ENCODE peak calls at places on chromosome 7, in four cellular contexts. C is AG04449, K is GM23338, Y is astrocyte. G is an unnamed sample.

GRCh38 chr7:134612197-134612596 is 34.5 kb upstream of the BPGM start:
- DNase-seq in C (no peak), K (no peak), Y (no peak), G (no peak)

GRCh38 chr7:99422625-99423024 is 13.9 kb downstream of the BUD31 start:
- DNase-seq in C (no peak), K (no peak), Y (no peak), G (no peak)

GRCh38 chr7:145036592-145037386 is 200.9 kb upstream of the TPK1 start:
- DNase-seq in C (no peak), K (peak; percentile 79), Y (no peak), G (peak; percentile 0)

GRCh38 chr7:91692800-91693199 is 187.7 kb downstream of the MTERF1 start:
- DNase-seq in C (no peak), K (no peak), Y (peak; percentile 63), G (no peak)

GRCh38 chr7:140723002-140723401 is 26.5 kb downstream of the NDUFB2 start:
- DNase-seq in C (no peak), K (no peak), Y (no peak), G (no peak)

GRCh38 chr7:17709599-17709998 is 230.7 kb downstream of the SNX13 start:
- DNase-seq in C (no peak), K (no peak), Y (no peak), G (no peak)

GRCh38 chr7:151665363-151665762 is 145.7 kb upstream of the RHEB start:
- DNase-seq in C (peak; percentile 83), K (no peak), Y (peak; percentile 89), G (peak; percentile 89)

GRCh38 chr7:1988533-1988930 is 244.2 kb downstream of the MAD1L1 start:
- DNase-seq in C (no peak), K (no peak), Y (no peak), G (no peak)

GRCh38 chr7:66152538-66153191 is 38.0 kb downstream of the CRCP start:
- DNase-seq in C (no peak), K (peak; percentile 57), Y (no peak), G (no peak)

DNA sequence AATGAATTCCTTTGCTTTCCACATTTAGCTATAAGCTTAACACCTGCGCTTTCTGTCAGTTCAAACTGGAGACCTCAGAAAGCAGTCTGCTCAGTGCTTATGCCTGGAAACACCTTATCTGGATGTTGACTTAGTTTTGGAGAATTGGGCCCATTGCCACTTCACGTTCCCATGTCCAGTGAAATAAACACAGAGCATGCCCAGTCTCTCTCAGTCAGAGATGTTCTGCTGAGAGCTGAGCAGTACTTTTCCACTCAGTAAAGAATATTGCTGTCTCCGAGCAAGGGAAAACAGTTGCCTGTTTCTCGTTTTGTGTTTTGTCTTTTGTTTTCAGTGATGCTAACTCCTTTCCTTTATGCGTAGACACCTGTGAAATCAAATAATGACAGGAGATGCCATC is 83.2 kb upstream of the PRR15 start:
- DNase-seq in C (no peak), K (no peak), Y (no peak), G (no peak)
- H3K4me3 ChIP-seq in C (no peak overlapping the region), K (no peak overlapping the region), Y (no peak overlapping the region), G (no peak overlapping the region)

DNA sequence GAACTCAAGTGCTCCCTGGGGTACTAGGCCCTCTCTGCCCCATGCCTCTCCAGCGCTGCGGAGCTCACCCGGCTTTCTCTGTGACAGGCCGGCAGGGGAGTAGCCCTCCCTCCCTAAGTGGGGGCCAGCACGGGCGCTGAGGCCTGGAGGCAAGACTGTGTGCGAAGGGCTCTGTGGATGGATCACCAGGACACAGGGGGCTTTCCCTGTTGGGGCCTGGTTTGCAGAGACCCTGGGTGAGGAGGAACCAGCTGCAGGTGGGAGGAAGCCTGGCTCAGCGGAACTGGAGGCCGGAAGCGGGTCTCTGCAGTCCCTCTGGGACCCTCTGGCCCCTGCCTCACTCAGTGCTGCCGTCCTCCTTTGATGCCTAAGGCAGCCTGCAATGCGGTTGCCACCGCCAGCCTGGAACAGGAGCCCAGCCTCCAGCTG is 106.0 kb downstream of the CYTH3 start:
- DNase-seq in C (no peak), K (no peak), Y (no peak), G (no peak)
- H3K4me3 ChIP-seq in C (no peak overlapping the region), K (no peak overlapping the region), Y (no peak overlapping the region), G (no peak overlapping the region)

DNA sequence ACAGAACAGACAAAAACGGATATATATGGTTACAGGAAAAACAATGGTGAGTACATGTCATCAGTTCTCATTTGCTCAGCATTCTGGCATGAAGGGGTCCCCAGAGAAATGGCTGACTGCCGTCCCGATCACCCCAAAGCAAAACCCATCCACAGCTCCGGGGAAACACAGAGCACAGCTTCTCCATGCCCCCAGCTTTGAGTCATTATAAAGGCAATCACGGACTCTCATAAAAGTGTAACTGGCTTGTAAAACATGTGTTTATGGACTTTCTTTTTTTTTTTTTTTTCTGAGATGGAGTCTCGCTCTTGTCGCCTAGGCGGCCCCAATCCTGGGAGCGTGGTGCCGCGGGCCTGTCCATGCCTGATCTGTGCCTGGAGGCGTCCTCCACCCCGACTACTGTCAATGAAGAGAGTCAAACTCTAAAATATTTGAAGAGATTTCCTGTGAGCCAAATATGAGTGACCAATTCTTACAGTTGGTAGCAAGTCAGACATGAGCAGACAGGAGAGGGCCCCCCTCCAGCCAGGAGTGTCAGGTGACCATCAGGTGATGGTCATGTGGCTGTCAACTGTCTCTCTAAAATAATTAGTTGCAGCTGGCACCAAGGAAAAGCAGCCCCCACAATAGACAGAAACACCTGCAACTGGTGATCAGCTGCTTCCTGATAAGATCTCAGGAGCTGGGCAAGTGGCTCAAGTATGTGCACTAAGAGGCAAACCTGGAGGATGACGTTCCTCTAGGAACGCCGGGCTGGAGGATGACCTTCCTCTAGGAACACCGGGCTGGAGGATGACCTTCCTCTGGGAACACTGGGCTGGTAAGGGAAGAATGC is 21.7 kb upstream of the NOM1 start:
- DNase-seq in C (no peak), K (no peak), Y (no peak), G (peak; percentile 68)
- H3K4me3 ChIP-seq in C (no peak overlapping the region), K (no peak overlapping the region), Y (no peak overlapping the region), G (no peak overlapping the region)

GRCh38 chr7:135998081-135998480 is 20.9 kb upstream of the MTPN start:
- DNase-seq in C (no peak), K (no peak), Y (no peak), G (no peak)
- H3K4me3 ChIP-seq in C (no peak overlapping the region), K (no peak overlapping the region), Y (no peak overlapping the region), G (no peak overlapping the region)

GRCh38 chr7:147569514-147569913 is 1021.1 kb upstream of the C7orf33 start:
- DNase-seq in C (no peak), K (no peak), Y (no peak), G (no peak)

GRCh38 chr7:147567043-147567442 is 1023.5 kb upstream of the C7orf33 start:
- DNase-seq in C (no peak), K (no peak), Y (peak; percentile 2), G (no peak)

GRCh38 chr7:147570390-147570789 is 1020.2 kb upstream of the C7orf33 start:
- DNase-seq in C (no peak), K (no peak), Y (peak; percentile 1), G (no peak)

GRCh38 chr7:147571436-147572180 is 1019.0 kb upstream of the C7orf33 start:
- DNase-seq in C (no peak), K (no peak), Y (no peak), G (no peak)
- H3K4me3 ChIP-seq in C (no peak overlapping the region), K (no peak overlapping the region), Y (no peak overlapping the region), G (no peak overlapping the region)

DNA sequence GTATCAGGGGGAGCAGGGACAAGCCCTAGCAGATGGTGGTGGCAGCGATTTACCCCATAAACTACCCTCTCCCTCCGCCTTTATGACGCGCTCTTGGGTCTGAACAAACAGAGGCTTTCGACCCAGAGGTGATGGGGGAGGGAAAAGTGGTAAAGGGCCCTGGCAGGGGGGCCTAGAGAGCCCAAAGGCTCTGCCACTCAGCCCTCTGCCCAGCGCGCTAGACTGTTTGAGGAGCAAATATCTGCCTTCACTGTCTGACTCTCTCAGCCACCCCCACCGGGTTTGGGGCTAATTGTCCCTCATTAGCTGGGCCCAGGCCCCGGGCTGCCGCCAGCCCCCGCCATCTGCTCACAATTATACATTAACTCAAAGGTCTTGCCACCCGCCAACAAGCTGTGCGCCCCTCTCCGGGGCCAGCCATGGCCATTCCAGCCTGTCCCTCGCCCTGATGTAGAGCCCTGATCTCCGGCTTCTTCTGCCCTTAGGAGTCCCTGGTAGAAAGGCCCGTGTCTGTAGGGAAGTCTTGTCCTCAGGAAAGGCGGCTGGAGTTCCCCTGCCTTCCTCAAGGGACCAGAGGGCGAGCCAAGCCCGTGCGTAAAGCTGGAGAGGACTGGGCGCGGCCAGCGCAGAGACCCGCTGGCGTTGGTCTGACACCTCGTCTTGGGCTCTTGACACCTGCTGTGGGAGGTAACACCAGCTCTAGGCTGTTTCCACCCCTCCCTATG is 1.9 kb upstream of the PAX4 start:
- DNase-seq in C (no peak), K (peak; percentile 89), Y (no peak), G (no peak)
- H3K4me3 ChIP-seq in C (no peak overlapping the region), K (peak overlapping the region; percentile 90), Y (no peak overlapping the region), G (no peak overlapping the region)

DNA sequence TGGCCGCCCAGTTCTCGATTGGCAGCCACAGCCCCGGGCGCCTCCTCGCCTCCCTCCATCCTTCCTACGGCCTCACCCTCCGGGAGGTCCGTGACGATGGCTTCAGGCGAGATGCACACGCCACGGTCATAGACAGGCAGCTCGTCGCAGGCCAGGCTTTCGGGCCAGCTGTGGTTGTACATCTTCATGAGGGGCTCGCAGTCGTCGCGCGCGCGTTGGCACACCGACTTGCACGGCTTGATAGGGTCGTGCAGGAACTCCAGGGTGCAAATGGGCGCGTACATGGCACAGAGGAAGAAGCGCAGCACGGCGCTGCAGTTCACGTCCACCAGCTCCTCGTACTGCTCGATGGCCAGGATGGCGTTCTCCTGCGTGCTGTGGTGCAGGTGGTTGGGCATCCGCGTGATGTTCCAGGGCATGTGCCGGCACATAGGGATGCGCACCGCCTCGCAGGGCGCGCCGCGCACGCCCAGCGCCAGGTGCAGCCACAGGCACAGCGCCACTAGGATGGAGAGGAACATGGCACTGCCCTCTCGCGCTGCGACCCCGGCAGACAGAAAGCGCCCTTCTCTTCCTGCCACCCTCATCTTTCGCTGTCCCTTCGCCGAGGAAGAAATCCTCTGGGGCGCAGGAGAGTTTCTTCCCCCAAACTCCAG is 472 bp downstream of the SFRP4 start:
- DNase-seq in C (no peak), K (peak; percentile 62), Y (peak; percentile 22), G (no peak)
- H3K4me3 ChIP-seq in C (peak overlapping the region; percentile 55), K (peak overlapping the region; percentile 68), Y (peak overlapping the region; percentile 54), G (peak overlapping the region; percentile 41)

DNA sequence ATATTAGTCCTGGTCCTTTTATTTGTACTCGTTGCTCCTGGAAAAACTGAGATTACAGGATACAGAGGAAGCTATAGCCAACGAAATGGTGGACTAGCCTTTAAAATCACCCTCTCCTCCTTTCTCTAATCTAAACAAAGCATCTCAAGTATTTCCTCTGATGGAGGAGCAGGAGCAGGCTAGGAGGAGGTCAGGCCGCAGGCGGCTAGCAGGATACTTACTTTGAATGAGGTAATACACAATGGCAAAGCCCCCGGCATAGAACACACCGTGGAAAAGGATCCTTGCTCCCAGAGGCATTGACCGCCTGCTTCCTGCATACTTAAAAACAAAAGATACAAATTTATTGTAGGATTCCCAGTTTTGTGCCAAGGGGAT is 64.4 kb downstream of the STK17A start:
- DNase-seq in C (peak; percentile 81), K (peak; percentile 83), Y (peak; percentile 96), G (peak; percentile 71)
- H3K4me3 ChIP-seq in C (peak overlapping the region; percentile 44), K (peak overlapping the region; percentile 37), Y (peak overlapping the region; percentile 35), G (no peak overlapping the region)

DNA sequence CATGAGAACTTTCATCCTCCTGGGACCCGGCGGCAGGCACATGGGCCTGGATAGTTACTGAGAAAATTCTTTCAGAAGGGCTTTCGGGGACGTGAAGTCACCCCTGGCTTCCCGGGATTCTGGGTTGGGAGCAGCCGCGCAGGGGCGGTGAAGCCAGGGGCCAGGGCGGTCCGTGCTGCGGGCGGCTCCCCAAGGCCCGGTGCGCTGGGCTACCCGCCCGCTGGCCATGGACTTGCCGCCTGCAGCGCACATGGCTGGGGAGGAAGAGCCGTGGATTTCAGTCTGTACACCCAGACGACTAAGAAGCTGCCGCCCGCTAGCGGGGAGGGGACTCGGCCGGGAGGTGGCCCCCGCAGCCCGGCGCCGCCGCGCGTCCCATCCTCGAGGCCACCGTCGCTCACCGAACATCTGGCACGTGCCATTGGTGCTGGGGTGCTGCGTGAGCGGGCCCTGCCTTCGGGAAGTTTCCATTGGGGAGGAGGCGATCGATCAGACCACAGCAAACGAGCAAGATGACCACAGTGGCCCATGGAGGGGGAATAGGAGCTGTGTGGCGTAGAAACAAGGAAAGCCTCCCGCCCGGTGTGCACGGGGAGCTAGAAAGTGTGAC is 64.5 kb downstream of the TMEM209 start:
- DNase-seq in C (no peak), K (peak; percentile 54), Y (no peak), G (no peak)
- H3K4me3 ChIP-seq in C (no peak overlapping the region), K (peak overlapping the region; percentile 68), Y (no peak overlapping the region), G (no peak overlapping the region)

G was measured in skeletal muscle cell.